ENCODE peak calls at places on chromosomes 2 and 18, in five cellular contexts. Z, E, S, B and A are unnamed samples.

GRCh38 chr2:23760746-23761145 is 166.2 kb downstream of the ATAD2B start:
- DNase-seq in E (peak), S (peak), B (no peak), Z (peak), A (no peak)

GRCh38 chr18:45335644-45336043 is 279.6 kb upstream of the SLC14A2 start:
- DNase-seq in B (no peak), Z (no peak), S (no peak), E (peak), A (peak)

GRCh38 chr18:59908790-59909189 is 9.0 kb downstream of the PMAIP1 start:
- DNase-seq in E (no peak), S (peak), B (no peak), Z (peak), A (no peak)

GRCh38 chr2:239371726-239372686 is 28.8 kb downstream of the HDAC4 start:
- DNase-seq in E (no peak), Z (no peak), S (no peak), B (no peak), A (no peak)

GRCh38 chr2:74092236-74092635 is 55.5 kb downstream of the BOLA3 start:
- DNase-seq in S (no peak), E (no peak), Z (no peak), B (no peak), A (peak)

GRCh38 chr2:20457027-20457426 is 10.2 kb downstream of the RHOB start:
- DNase-seq in Z (peak), E (no peak), B (no peak), S (peak), A (no peak)

GRCh38 chr18:45596048-45596447 is 19.2 kb upstream of the SLC14A2 start:
- DNase-seq in Z (no peak), B (no peak), E (no peak), S (no peak), A (no peak)

GRCh38 chr2:200054681-200055468 is 99.5 kb downstream of the MAIP1 start:
- DNase-seq in Z (no peak), S (no peak), B (peak), E (peak), A (peak)

GRCh38 chr2:190355968-190356657 is 12.7 kb downstream of the INPP1 start:
- DNase-seq in B (no peak), Z (no peak), S (no peak), E (no peak), A (no peak)

GRCh38 chr18:68394705-68395104 is 320.2 kb downstream of the TMX3 start:
- DNase-seq in B (no peak), Z (peak), E (peak), S (peak), A (no peak)

GRCh38 chr2:24365051-24365450 is 4.7 kb upstream of the ITSN2 start:
- DNase-seq in S (no peak), E (no peak), Z (no peak), B (no peak), A (no peak)

DNA sequence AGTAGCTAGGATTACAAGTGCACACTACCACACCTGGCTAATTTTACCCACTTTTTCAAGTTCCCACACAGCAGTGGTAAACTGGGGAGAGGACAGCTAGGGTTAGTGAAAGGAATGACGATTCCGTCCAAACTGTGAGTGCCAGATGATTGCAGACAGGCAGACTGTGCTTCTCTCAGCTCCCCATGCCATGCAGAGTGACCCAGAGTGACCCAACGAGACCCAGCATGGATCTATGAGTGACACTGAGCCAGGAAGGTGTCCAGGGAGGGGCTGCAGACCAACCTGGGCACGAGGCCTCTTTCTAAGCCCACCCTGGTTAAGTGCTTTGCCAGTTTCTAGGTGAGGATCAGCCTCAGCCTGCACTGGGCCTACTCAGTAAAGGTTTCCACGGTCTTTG is 7.7 kb upstream of the KLF11 start:
- DNase-seq in Z (no peak), B (no peak), E (no peak), S (no peak), A (no peak)
- H2BK15ac ChIP-seq in Z (no peak), B (no peak), E (no peak), S (no peak), A (no peak)

GRCh38 chr2:232551289-232551688 is 800 bp downstream of the EIF4E2 start:
- DNase-seq in Z (no peak), E (no peak), B (no peak), S (no peak), A (no peak)
- H3K4ac ChIP-seq in Z (peak), E (no peak), B (no peak), S (peak), A (no peak)

DNA sequence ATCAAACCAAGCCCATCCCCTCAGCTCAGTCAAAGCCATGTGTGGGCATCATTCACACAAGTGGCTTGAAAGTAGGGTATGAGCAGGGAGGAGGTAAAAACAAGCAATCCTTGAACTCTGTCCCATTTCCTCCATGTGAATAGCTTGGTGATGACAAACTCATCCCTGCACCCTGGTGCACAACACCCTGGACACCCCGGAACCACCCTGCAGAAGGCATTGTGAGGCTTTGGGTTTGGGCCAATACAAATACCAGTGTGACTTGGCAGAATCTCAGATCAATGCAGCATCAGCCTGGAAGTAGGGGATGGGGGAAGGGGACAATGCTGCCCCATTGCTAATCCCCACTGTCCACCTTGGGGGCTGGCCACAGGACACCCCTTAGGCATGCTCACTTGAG is 28.6 kb downstream of the TGFA start:
- DNase-seq in Z (no peak), B (no peak), S (no peak), E (no peak), A (no peak)
- H2BK15ac ChIP-seq in Z (no peak), B (no peak), S (no peak), E (no peak), A (no peak)

GRCh38 chr2:202378661-202379338 is 2.7 kb downstream of the BMPR2 start:
- DNase-seq in E (no peak), S (no peak), B (no peak), Z (no peak), A (no peak)

GRCh38 chr2:202378001-202378400 is 1.9 kb downstream of the BMPR2 start:
- DNase-seq in E (no peak), S (no peak), B (no peak), Z (no peak), A (no peak)

GRCh38 chr2:202375611-202376408 is at the start of gene BMPR2:
- DNase-seq in S (peak), Z (peak), B (peak), E (peak), A (peak)

GRCh38 chr2:202376460-202377307 is 557 bp downstream of the BMPR2 start:
- DNase-seq in S (peak), E (peak), B (no peak), Z (peak), A (no peak)

GRCh38 chr2:202377308-202377736 is 1.2 kb downstream of the BMPR2 start:
- DNase-seq in B (peak), Z (peak), S (peak), E (no peak), A (peak)
- H3K4ac ChIP-seq in B (no peak), Z (peak), S (peak), E (peak), A (no peak)

GRCh38 chr2:237471457-237472186 is 15.4 kb upstream of the MLPH start:
- DNase-seq in E (peak), B (peak), S (peak), Z (peak), A (peak)

GRCh38 chr2:237473474-237474453 is 13.3 kb upstream of the MLPH start:
- DNase-seq in Z (peak), S (peak), E (no peak), B (no peak), A (no peak)

GRCh38 chr2:237472909-237473308 is 14.1 kb upstream of the MLPH start:
- DNase-seq in Z (no peak), B (no peak), S (no peak), E (no peak), A (no peak)

GRCh38 chr2:237474511-237474911 is 12.5 kb upstream of the MLPH start:
- DNase-seq in E (no peak), Z (no peak), S (peak), B (no peak), A (no peak)

DNA sequence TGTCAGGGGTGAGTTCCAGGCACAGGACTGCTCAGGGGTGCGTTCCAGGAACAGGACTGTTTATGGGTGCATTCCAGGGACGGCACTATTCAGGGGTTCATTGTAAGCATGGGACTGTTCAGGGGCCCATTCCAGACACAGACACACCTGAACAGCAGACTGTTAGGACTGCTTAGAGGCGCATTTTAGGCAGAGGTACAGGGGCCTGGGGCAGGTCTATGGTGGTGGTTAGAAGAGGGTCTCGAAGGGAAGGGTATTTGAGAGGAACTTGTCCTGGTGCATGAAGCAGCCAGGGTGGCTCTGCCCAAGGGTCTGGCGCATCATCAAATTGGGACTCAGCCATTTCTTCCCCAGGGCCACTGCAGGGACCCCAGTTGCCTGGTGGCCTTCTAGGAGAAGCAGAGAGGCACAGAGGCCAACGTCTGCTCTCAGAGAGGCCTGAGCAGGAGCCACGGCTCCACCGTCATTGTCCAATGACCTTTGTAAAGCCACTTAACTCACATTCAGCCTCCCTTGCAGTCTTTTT is 14.8 kb upstream of the MLPH start:
- DNase-seq in S (no peak), E (no peak), B (no peak), Z (no peak), A (no peak)
- H2BK15ac ChIP-seq in S (peak), E (no peak), B (no peak), Z (peak), A (no peak)